ENCODE peak calls at places on chromosomes 13 and 19, in eight cellular contexts. One of them, this sample, is unnamed.

GRCh38 chr19:50500060-50500752 is 10.8 kb downstream of the JOSD2 start:
- DNase-seq in fibroblast of villous mesenchyme: no peak
- DNase-seq in uterus: peak; percentile 9
- DNase-seq in neural crest cell: no peak
- DNase-seq in AG10803: no peak
- DNase-seq in lower leg skin: no peak
- DNase-seq in endothelial cell: no peak
- DNase-seq in nephron progenitor cell: peak; percentile 47
- DNase-seq in this sample: no peak

GRCh38 chr13:41905600-41906254 is 55.2 kb downstream of the VWA8 start:
- DNase-seq in fibroblast of villous mesenchyme: peak; percentile 35
- DNase-seq in uterus: no peak
- DNase-seq in neural crest cell: no peak
- DNase-seq in AG10803: peak; percentile 36
- DNase-seq in lower leg skin: no peak
- DNase-seq in endothelial cell: no peak
- DNase-seq in nephron progenitor cell: no peak
- DNase-seq in this sample: peak; percentile 59

GRCh38 chr13:98598043-98598442 is 21.1 kb upstream of the STK24 start:
- DNase-seq in fibroblast of villous mesenchyme: peak; percentile 50
- DNase-seq in uterus: no peak
- DNase-seq in neural crest cell: no peak
- DNase-seq in AG10803: no peak
- DNase-seq in lower leg skin: no peak
- DNase-seq in endothelial cell: no peak
- DNase-seq in nephron progenitor cell: no peak
- DNase-seq in this sample: peak; percentile 24

GRCh38 chr13:111383591-111384440 is 63.4 kb downstream of the TEX29 start:
- DNase-seq in fibroblast of villous mesenchyme: no peak
- DNase-seq in uterus: no peak
- DNase-seq in neural crest cell: no peak
- DNase-seq in AG10803: no peak
- DNase-seq in lower leg skin: peak; percentile 67
- DNase-seq in endothelial cell: no peak
- DNase-seq in nephron progenitor cell: no peak
- DNase-seq in this sample: no peak

GRCh38 chr13:89239361-89240127 is 1568.4 kb downstream of the SLITRK5 start:
- DNase-seq in fibroblast of villous mesenchyme: no peak
- DNase-seq in uterus: no peak
- DNase-seq in neural crest cell: no peak
- DNase-seq in AG10803: no peak
- DNase-seq in lower leg skin: no peak
- DNase-seq in endothelial cell: no peak
- DNase-seq in nephron progenitor cell: no peak
- DNase-seq in this sample: peak; percentile 4

GRCh38 chr13:27258637-27259377 is 7.4 kb downstream of the RPL21 start:
- DNase-seq in fibroblast of villous mesenchyme: no peak
- DNase-seq in uterus: no peak
- DNase-seq in neural crest cell: no peak
- DNase-seq in AG10803: no peak
- DNase-seq in lower leg skin: no peak
- DNase-seq in endothelial cell: no peak
- DNase-seq in nephron progenitor cell: no peak
- DNase-seq in this sample: no peak

GRCh38 chr13:73828811-73829210 is 305.4 kb downstream of the KLF12 start:
- DNase-seq in fibroblast of villous mesenchyme: no peak
- DNase-seq in uterus: no peak
- DNase-seq in neural crest cell: no peak
- DNase-seq in AG10803: no peak
- DNase-seq in lower leg skin: no peak
- DNase-seq in endothelial cell: no peak
- DNase-seq in nephron progenitor cell: no peak
- DNase-seq in this sample: no peak

GRCh38 chr13:21966014-21966413 is 295.1 kb downstream of the FGF9 start:
- DNase-seq in fibroblast of villous mesenchyme: no peak
- DNase-seq in uterus: no peak
- DNase-seq in neural crest cell: no peak
- DNase-seq in AG10803: no peak
- DNase-seq in lower leg skin: no peak
- DNase-seq in endothelial cell: no peak
- DNase-seq in nephron progenitor cell: no peak
- DNase-seq in this sample: no peak

GRCh38 chr19:35213678-35214632 is 14.6 kb downstream of the FAM187B start:
- DNase-seq in fibroblast of villous mesenchyme: peak; percentile 63
- DNase-seq in uterus: peak; percentile 28
- DNase-seq in neural crest cell: no peak
- DNase-seq in AG10803: peak; percentile 45
- DNase-seq in lower leg skin: peak; percentile 88
- DNase-seq in endothelial cell: no peak
- DNase-seq in nephron progenitor cell: no peak
- DNase-seq in this sample: peak; percentile 96

GRCh38 chr13:40472427-40473220 is 193.8 kb downstream of the FOXO1 start:
- DNase-seq in fibroblast of villous mesenchyme: no peak
- DNase-seq in uterus: no peak
- DNase-seq in neural crest cell: no peak
- DNase-seq in AG10803: no peak
- DNase-seq in lower leg skin: peak; percentile 46
- DNase-seq in endothelial cell: no peak
- DNase-seq in nephron progenitor cell: no peak
- DNase-seq in this sample: no peak

GRCh38 chr19:47444388-47444821 is 25.1 kb upstream of the MEIS3 start:
- DNase-seq in fibroblast of villous mesenchyme: no peak
- DNase-seq in uterus: no peak
- DNase-seq in neural crest cell: peak; percentile 59
- DNase-seq in AG10803: no peak
- DNase-seq in lower leg skin: no peak
- DNase-seq in endothelial cell: peak; percentile 78
- DNase-seq in nephron progenitor cell: peak; percentile 90
- DNase-seq in this sample: no peak

GRCh38 chr13:110628477-110628793 is 13.1 kb downstream of the NAXD start:
- DNase-seq in fibroblast of villous mesenchyme: peak; percentile 81
- DNase-seq in uterus: peak; percentile 56
- DNase-seq in neural crest cell: no peak
- DNase-seq in AG10803: no peak
- DNase-seq in lower leg skin: no peak
- DNase-seq in endothelial cell: no peak
- DNase-seq in nephron progenitor cell: no peak
- DNase-seq in this sample: peak; percentile 45

GRCh38 chr13:32311188-32311897 is 3.8 kb downstream of the ZAR1L start:
- DNase-seq in fibroblast of villous mesenchyme: no peak
- DNase-seq in uterus: no peak
- DNase-seq in neural crest cell: no peak
- DNase-seq in AG10803: no peak
- DNase-seq in lower leg skin: no peak
- DNase-seq in endothelial cell: no peak
- DNase-seq in nephron progenitor cell: no peak
- DNase-seq in this sample: no peak

GRCh38 chr19:45769821-45770191 is 754 bp upstream of the SIX5 start:
- DNase-seq in fibroblast of villous mesenchyme: peak; percentile 46
- DNase-seq in uterus: peak; percentile 72
- DNase-seq in neural crest cell: no peak
- DNase-seq in AG10803: peak; percentile 54
- DNase-seq in lower leg skin: peak; percentile 94
- DNase-seq in endothelial cell: no peak
- DNase-seq in nephron progenitor cell: peak; percentile 52
- DNase-seq in this sample: peak; percentile 52

GRCh38 chr19:34972163-34972705 is 8.2 kb upstream of the ZNF792 start:
- DNase-seq in fibroblast of villous mesenchyme: no peak
- DNase-seq in uterus: no peak
- DNase-seq in neural crest cell: no peak
- DNase-seq in AG10803: no peak
- DNase-seq in lower leg skin: peak; percentile 61
- DNase-seq in endothelial cell: no peak
- DNase-seq in nephron progenitor cell: no peak
- DNase-seq in this sample: no peak

GRCh38 chr13:33874871-33875270 is 56.9 kb downstream of the RFC3 start:
- DNase-seq in fibroblast of villous mesenchyme: no peak
- DNase-seq in uterus: no peak
- DNase-seq in neural crest cell: no peak
- DNase-seq in AG10803: no peak
- DNase-seq in lower leg skin: no peak
- DNase-seq in endothelial cell: no peak
- DNase-seq in nephron progenitor cell: no peak
- DNase-seq in this sample: no peak

GRCh38 chr13:108226184-108226583 is 8.0 kb downstream of the ABHD13 start:
- DNase-seq in fibroblast of villous mesenchyme: peak; percentile 47
- DNase-seq in uterus: no peak
- DNase-seq in neural crest cell: no peak
- DNase-seq in AG10803: no peak
- DNase-seq in lower leg skin: no peak
- DNase-seq in endothelial cell: no peak
- DNase-seq in nephron progenitor cell: no peak
- DNase-seq in this sample: no peak

GRCh38 chr19:8017808-8018207 is 12.4 kb upstream of the ELAVL1 start:
- DNase-seq in fibroblast of villous mesenchyme: no peak
- DNase-seq in uterus: no peak
- DNase-seq in neural crest cell: no peak
- DNase-seq in AG10803: no peak
- DNase-seq in lower leg skin: no peak
- DNase-seq in endothelial cell: no peak
- DNase-seq in nephron progenitor cell: no peak
- DNase-seq in this sample: no peak
- TF ChIP-seq CTCF in fibroblast of villous mesenchyme: peak; percentile 37
- TF ChIP-seq CTCF in uterus: no peak
- TF ChIP-seq CTCF in neural crest cell: peak; percentile 46
- TF ChIP-seq CTCF in AG10803: no peak
- TF ChIP-seq CTCF in lower leg skin: no peak
- TF ChIP-seq CTCF in endothelial cell: no peak
- TF ChIP-seq CTCF in nephron progenitor cell: no peak
- TF ChIP-seq CTCF in this sample: no peak

GRCh38 chr19:7715671-7716070 is 13.7 kb upstream of the FCER2 start:
- DNase-seq in fibroblast of villous mesenchyme: no peak
- DNase-seq in uterus: no peak
- DNase-seq in neural crest cell: no peak
- DNase-seq in AG10803: no peak
- DNase-seq in lower leg skin: no peak
- DNase-seq in endothelial cell: no peak
- DNase-seq in nephron progenitor cell: no peak
- DNase-seq in this sample: no peak

GRCh38 chr19:7716762-7717161 is 14.8 kb upstream of the FCER2 start:
- DNase-seq in fibroblast of villous mesenchyme: no peak
- DNase-seq in uterus: no peak
- DNase-seq in neural crest cell: no peak
- DNase-seq in AG10803: no peak
- DNase-seq in lower leg skin: no peak
- DNase-seq in endothelial cell: no peak
- DNase-seq in nephron progenitor cell: no peak
- DNase-seq in this sample: no peak

GRCh38 chr19:7720351-7720750 is 11.6 kb downstream of the CLEC4G start:
- DNase-seq in fibroblast of villous mesenchyme: no peak
- DNase-seq in uterus: no peak
- DNase-seq in neural crest cell: no peak
- DNase-seq in AG10803: no peak
- DNase-seq in lower leg skin: no peak
- DNase-seq in endothelial cell: no peak
- DNase-seq in nephron progenitor cell: no peak
- DNase-seq in this sample: no peak

GRCh38 chr19:7722231-7722651 is 9.7 kb downstream of the CLEC4G start:
- DNase-seq in fibroblast of villous mesenchyme: no peak
- DNase-seq in uterus: no peak
- DNase-seq in neural crest cell: no peak
- DNase-seq in AG10803: no peak
- DNase-seq in lower leg skin: no peak
- DNase-seq in endothelial cell: no peak
- DNase-seq in nephron progenitor cell: no peak
- DNase-seq in this sample: no peak

DNA sequence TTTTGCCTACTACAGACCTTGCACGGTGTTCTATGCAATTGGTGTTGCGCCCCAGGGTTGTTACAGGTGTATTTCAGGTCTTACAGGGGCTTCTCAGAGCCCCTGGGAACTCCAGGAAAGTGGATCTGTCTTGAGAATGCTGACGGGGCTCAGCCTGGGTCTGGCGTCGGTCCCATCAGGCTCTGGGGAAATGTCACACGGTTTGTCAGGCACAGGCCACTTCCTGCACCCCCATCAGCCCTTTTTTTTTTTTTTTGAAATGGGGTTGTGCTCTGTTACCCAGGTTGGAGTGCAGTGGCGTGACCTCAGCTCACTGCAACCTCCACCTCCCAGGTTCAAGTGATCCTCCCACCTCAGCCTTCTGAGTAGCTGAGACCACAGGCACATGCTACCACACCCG is 13.2 kb downstream of the CLEC4G start:
- DNase-seq in fibroblast of villous mesenchyme: no peak
- DNase-seq in uterus: no peak
- DNase-seq in neural crest cell: no peak
- DNase-seq in AG10803: no peak
- DNase-seq in lower leg skin: no peak
- DNase-seq in endothelial cell: no peak
- DNase-seq in nephron progenitor cell: no peak
- DNase-seq in this sample: no peak
- TF ChIP-seq CTCF in fibroblast of villous mesenchyme: no peak
- TF ChIP-seq CTCF in uterus: no peak
- TF ChIP-seq CTCF in neural crest cell: no peak
- TF ChIP-seq CTCF in AG10803: no peak
- TF ChIP-seq CTCF in lower leg skin: no peak
- TF ChIP-seq CTCF in endothelial cell: no peak
- TF ChIP-seq CTCF in nephron progenitor cell: no peak
- TF ChIP-seq CTCF in this sample: no peak

DNA sequence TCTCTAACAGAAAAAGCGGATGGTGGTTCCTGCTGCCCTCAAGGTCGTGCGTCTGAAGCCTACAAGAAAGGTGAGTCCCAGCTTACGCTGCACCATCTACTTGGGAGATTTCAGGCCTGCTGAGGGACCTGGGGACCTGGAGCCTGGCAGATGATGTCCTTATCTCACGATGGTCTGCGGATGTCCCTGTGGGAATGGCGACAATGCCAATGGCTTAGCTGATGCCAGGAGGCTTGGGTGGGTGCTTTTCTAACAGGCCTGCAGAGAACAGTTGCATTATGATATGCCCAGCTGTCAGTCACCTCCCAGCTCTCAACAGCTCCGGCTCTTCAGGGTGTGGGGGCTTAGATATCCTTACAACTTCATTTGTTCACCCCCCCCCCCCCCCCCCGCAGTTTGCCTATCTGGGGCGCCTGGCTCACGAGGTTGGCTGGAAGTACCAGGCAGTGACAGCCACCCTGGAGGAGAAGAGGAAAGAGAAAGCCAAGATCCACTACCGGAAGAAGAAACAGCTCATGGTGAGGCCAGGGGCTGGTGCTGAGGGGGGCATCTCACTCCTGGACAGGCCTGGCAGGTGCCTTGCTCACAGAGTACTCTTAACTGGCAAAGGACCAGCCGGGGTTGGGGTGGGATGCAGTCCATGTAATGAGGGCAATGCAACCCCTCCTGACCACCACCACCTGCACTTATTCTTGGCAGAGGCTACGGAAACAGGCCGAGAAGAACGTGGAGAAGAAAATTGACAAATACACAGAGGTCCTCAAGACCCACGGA is 3.8 kb downstream of the RPL13A start:
- DNase-seq in fibroblast of villous mesenchyme: no peak
- DNase-seq in uterus: no peak
- DNase-seq in neural crest cell: no peak
- DNase-seq in AG10803: no peak
- DNase-seq in lower leg skin: no peak
- DNase-seq in endothelial cell: no peak
- DNase-seq in nephron progenitor cell: no peak
- DNase-seq in this sample: no peak
- TF ChIP-seq CTCF in fibroblast of villous mesenchyme: no peak
- TF ChIP-seq CTCF in uterus: no peak
- TF ChIP-seq CTCF in neural crest cell: no peak
- TF ChIP-seq CTCF in AG10803: no peak
- TF ChIP-seq CTCF in lower leg skin: no peak
- TF ChIP-seq CTCF in endothelial cell: no peak
- TF ChIP-seq CTCF in nephron progenitor cell: no peak
- TF ChIP-seq CTCF in this sample: no peak

GRCh38 chr19:1453525-1454371 is 3.8 kb downstream of the APC2 start:
- DNase-seq in fibroblast of villous mesenchyme: no peak
- DNase-seq in uterus: no peak
- DNase-seq in neural crest cell: no peak
- DNase-seq in AG10803: peak; percentile 27
- DNase-seq in lower leg skin: no peak
- DNase-seq in endothelial cell: no peak
- DNase-seq in nephron progenitor cell: peak; percentile 55
- DNase-seq in this sample: no peak
- TF ChIP-seq CTCF in fibroblast of villous mesenchyme: no peak
- TF ChIP-seq CTCF in uterus: no peak
- TF ChIP-seq CTCF in neural crest cell: no peak
- TF ChIP-seq CTCF in AG10803: no peak
- TF ChIP-seq CTCF in lower leg skin: no peak
- TF ChIP-seq CTCF in endothelial cell: no peak
- TF ChIP-seq CTCF in nephron progenitor cell: no peak
- TF ChIP-seq CTCF in this sample: no peak

This sample was measured in fibroblast of pulmonary artery.